ENCODE peak calls at places on chromosomes 1 and 21, in six cellular contexts. T, N, K, A, P and F are unnamed samples.

GRCh38 chr1:112997781-112998180 is 41.8 kb upstream of the SLC16A1 start:
- DNase-seq in N (no peak), K (no peak), A (no peak), P (no peak), T (no peak), F (no peak)

GRCh38 chr1:22545126-22545525 is 18.2 kb upstream of the EPHA8 start:
- DNase-seq in K (no peak), N (no peak), A (no peak), P (no peak), T (no peak), F (no peak)

GRCh38 chr1:235643837-235644692 is 5.5 kb downstream of the GNG4 start:
- DNase-seq in T (no peak), N (no peak), K (no peak), P (no peak), A (no peak), F (no peak)

GRCh38 chr1:85569122-85569521 is 11.4 kb upstream of the CCN1 start:
- DNase-seq in P (peak; percentile 84), N (no peak), T (no peak), K (no peak), A (no peak), F (no peak)

GRCh38 chr1:74629283-74629682 is 44.3 kb downstream of the ERICH3 start:
- DNase-seq in K (no peak), T (no peak), N (no peak), P (no peak), A (no peak), F (no peak)

GRCh38 chr1:235442788-235443429 is 61.3 kb downstream of the B3GALNT2 start:
- DNase-seq in K (no peak), N (no peak), P (peak; percentile 81), T (no peak), A (no peak), F (no peak)

GRCh38 chr1:19154876-19155275 is 55.2 kb downstream of the UBR4 start:
- DNase-seq in K (no peak), A (no peak), N (no peak), T (no peak), P (no peak), F (no peak)

GRCh38 chr21:40640427-40640826 is 206.5 kb downstream of the DSCAM start:
- DNase-seq in K (no peak), N (no peak), A (no peak), T (no peak), P (no peak), F (no peak)

GRCh38 chr21:39467746-39468145 is 16.0 kb downstream of the SH3BGR start:
- DNase-seq in T (no peak), K (no peak), N (no peak), A (no peak), P (no peak), F (no peak)

GRCh38 chr1:72365693-72366092 is 83.4 kb upstream of the NEGR1 start:
- DNase-seq in N (no peak), A (no peak), T (no peak), P (no peak), K (no peak), F (no peak)

GRCh38 chr1:94903318-94904009 is 23.4 kb downstream of the CNN3 start:
- DNase-seq in P (peak; percentile 25), A (no peak), N (no peak), T (no peak), K (no peak), F (no peak)

GRCh38 chr1:36768486-36769178 is 265.7 kb downstream of the GRIK3 start:
- DNase-seq in N (no peak), T (no peak), K (no peak), P (no peak), A (no peak), F (no peak)

GRCh38 chr1:50700226-50701020 is 259.6 kb downstream of the FAF1 start:
- DNase-seq in A (no peak), P (no peak), N (no peak), K (no peak), T (no peak), F (no peak)

GRCh38 chr1:226463925-226464598 is 56.2 kb upstream of the PARP1 start:
- DNase-seq in T (no peak), P (no peak), K (no peak), N (no peak), A (no peak), F (no peak)

GRCh38 chr1:15850450-15851079 is 3.1 kb downstream of the SPEN start:
- DNase-seq in P (no peak), T (no peak), N (no peak), K (no peak), A (no peak), F (no peak)

GRCh38 chr21:34962136-34962535 is 87.0 kb downstream of the RUNX1 start:
- DNase-seq in T (no peak), N (no peak), K (no peak), P (no peak), A (no peak), F (no peak)

GRCh38 chr1:175839678-175840669 is 96.6 kb upstream of the TNR start:
- DNase-seq in T (no peak), N (no peak), K (no peak), A (no peak), P (peak; percentile 44), F (no peak)

GRCh38 chr1:48572632-48573258 is 100.7 kb upstream of the SPATA6 start:
- DNase-seq in T (peak; percentile 66), K (peak; percentile 39), N (peak; percentile 2), P (peak; percentile 20), A (no peak), F (peak; percentile 75)

GRCh38 chr1:198359024-198359653 is 181.3 kb downstream of the ATP6V1G3 start:
- DNase-seq in P (peak; percentile 46), A (no peak), N (no peak), K (no peak), T (peak; percentile 0), F (no peak)

GRCh38 chr1:189311915-189312314 is 1165.7 kb downstream of the BRINP3 start:
- DNase-seq in T (no peak), P (no peak), N (no peak), A (no peak), K (no peak), F (no peak)

GRCh38 chr1:236083650-236084385 is 18.9 kb upstream of the NID1 start:
- DNase-seq in P (peak; percentile 15), N (no peak), T (no peak), A (no peak), K (no peak), F (no peak)

GRCh38 chr1:58884706-58885661 is 101.1 kb upstream of the JUN start:
- DNase-seq in T (no peak), N (no peak), P (no peak), A (no peak), K (no peak), F (no peak)

GRCh38 chr1:198088360-198089071 is 68.3 kb upstream of the NEK7 start:
- DNase-seq in N (no peak), A (no peak), T (peak; percentile 7), P (peak; percentile 65), K (peak; percentile 42), F (peak; percentile 39)

GRCh38 chr1:208604295-208604694 is 360.1 kb upstream of the PLXNA2 start:
- DNase-seq in T (no peak), P (peak; percentile 16), K (peak; percentile 43), A (no peak), N (no peak), F (no peak)

GRCh38 chr1:84409888-84410287 is 11.6 kb downstream of the DNASE2B start:
- DNase-seq in K (no peak), N (no peak), P (no peak), A (no peak), T (no peak), F (no peak)

GRCh38 chr1:158833269-158833668 is 2.1 kb downstream of the MNDA start:
- DNase-seq in K (no peak), A (no peak), N (no peak), T (no peak), P (no peak), F (no peak)

GRCh38 chr1:22916469-22916817 is 56.2 kb downstream of the LACTBL1 start:
- DNase-seq in A (no peak), N (no peak), K (no peak), T (peak; percentile 24), P (no peak), F (no peak)

GRCh38 chr1:28114844-28115243 is 26.4 kb upstream of the EYA3 start:
- DNase-seq in N (no peak), A (no peak), P (no peak), K (no peak), T (no peak), F (no peak)

GRCh38 chr1:174044418-174045222 is 22.5 kb upstream of the RC3H1 start:
- DNase-seq in K (no peak), A (no peak), T (no peak), N (no peak), P (no peak), F (no peak)

GRCh38 chr1:87436534-87436933 is 107.9 kb downstream of the LMO4 start:
- DNase-seq in P (no peak), A (no peak), T (peak; percentile 5), K (no peak), N (no peak), F (no peak)

GRCh38 chr21:45887788-45888187 is 93.8 kb upstream of the COL6A1 start:
- DNase-seq in A (no peak), K (no peak), N (no peak), P (no peak), T (no peak), F (no peak)

GRCh38 chr1:7975212-7975865 is 13.8 kb downstream of the PARK7 start:
- DNase-seq in K (peak; percentile 67), P (peak; percentile 83), A (no peak), N (peak; percentile 29), T (peak; percentile 44), F (peak; percentile 27)

GRCh38 chr1:32066489-32066873 is 6.3 kb upstream of the TMEM39B start:
- DNase-seq in P (peak; percentile 62), A (no peak), K (no peak), T (peak; percentile 61), N (no peak), F (no peak)

GRCh38 chr1:85296980-85297379 is 20.5 kb upstream of the BCL10 start:
- DNase-seq in K (no peak), P (peak; percentile 57), A (no peak), N (no peak), T (no peak), F (no peak)

GRCh38 chr1:116504308-116505156 is 66.3 kb downstream of the CD58 start:
- DNase-seq in N (peak; percentile 75), T (no peak), K (peak; percentile 86), P (peak; percentile 74), A (peak; percentile 69), F (no peak)

GRCh38 chr1:109161836-109162606 is 48.1 kb downstream of the ELAPOR1 start:
- DNase-seq in A (no peak), K (peak; percentile 45), N (peak; percentile 38), P (peak; percentile 80), T (peak; percentile 32), F (no peak)

GRCh38 chr1:94199398-94199797 is 38.0 kb downstream of the ARHGAP29 start:
- DNase-seq in A (no peak), K (no peak), T (no peak), P (no peak), N (no peak), F (no peak)

GRCh38 chr1:51897699-51898031 is 19.1 kb upstream of the NRDC start:
- DNase-seq in T (no peak), A (no peak), N (no peak), P (peak; percentile 97), K (no peak), F (no peak)

GRCh38 chr1:106603616-106604015 is 452.9 kb upstream of the PRMT6 start:
- DNase-seq in T (no peak), P (no peak), A (no peak), K (no peak), N (no peak), F (no peak)

GRCh38 chr1:157090196-157090647 is 9.4 kb downstream of the ETV3L start:
- DNase-seq in P (peak; percentile 85), K (peak; percentile 87), T (peak; percentile 44), N (peak; percentile 92), A (peak; percentile 67), F (peak; percentile 86)